ENCODE peak calls at places on chromosomes 13 and 19, in eight cellular contexts. One of them, this sample, is unnamed.

GRCh38 chr19:32397736-32398135 is 7.8 kb upstream of the DPY19L3 start:
- DNase-seq in CD4-positive, alpha-beta T cell: no peak
- DNase-seq in esophagus squamous epithelium: no peak
- DNase-seq in iPS-NIHi11: no peak
- DNase-seq in psoas muscle: no peak
- DNase-seq in NCI-H1694: no peak
- DNase-seq in Calu3: no peak
- DNase-seq in thoracic aorta: no peak
- DNase-seq in this sample: peak; percentile 70

GRCh38 chr13:112253631-112254030 is 122.5 kb upstream of the SPACA7 start:
- DNase-seq in iPS-NIHi11: no peak
- DNase-seq in esophagus squamous epithelium: no peak
- DNase-seq in thoracic aorta: no peak
- DNase-seq in NCI-H1694: no peak
- DNase-seq in CD4-positive, alpha-beta T cell: no peak
- DNase-seq in Calu3: no peak
- DNase-seq in psoas muscle: no peak
- DNase-seq in this sample: no peak

GRCh38 chr19:16714702-16715294 is 4.8 kb upstream of the NWD1 start:
- DNase-seq in esophagus squamous epithelium: no peak
- DNase-seq in psoas muscle: peak; percentile 34
- DNase-seq in NCI-H1694: peak; percentile 22
- DNase-seq in CD4-positive, alpha-beta T cell: peak; percentile 15
- DNase-seq in Calu3: peak; percentile 59
- DNase-seq in iPS-NIHi11: peak; percentile 79
- DNase-seq in thoracic aorta: no peak
- DNase-seq in this sample: peak; percentile 25

GRCh38 chr19:42468273-42468796 is 25.6 kb upstream of the CXCL17 start:
- DNase-seq in iPS-NIHi11: no peak
- DNase-seq in thoracic aorta: no peak
- DNase-seq in esophagus squamous epithelium: no peak
- DNase-seq in NCI-H1694: no peak
- DNase-seq in Calu3: peak; percentile 62
- DNase-seq in CD4-positive, alpha-beta T cell: no peak
- DNase-seq in psoas muscle: no peak
- DNase-seq in this sample: peak; percentile 80

GRCh38 chr13:48818495-48818961 is 157.2 kb upstream of the FNDC3A start:
- DNase-seq in esophagus squamous epithelium: no peak
- DNase-seq in thoracic aorta: no peak
- DNase-seq in Calu3: no peak
- DNase-seq in NCI-H1694: no peak
- DNase-seq in CD4-positive, alpha-beta T cell: no peak
- DNase-seq in iPS-NIHi11: no peak
- DNase-seq in psoas muscle: no peak
- DNase-seq in this sample: peak; percentile 96

GRCh38 chr19:38634757-38635482 is 12.5 kb upstream of the ACTN4 start:
- DNase-seq in Calu3: peak; percentile 87
- DNase-seq in psoas muscle: peak; percentile 79
- DNase-seq in thoracic aorta: no peak
- DNase-seq in CD4-positive, alpha-beta T cell: peak; percentile 64
- DNase-seq in esophagus squamous epithelium: no peak
- DNase-seq in iPS-NIHi11: peak; percentile 84
- DNase-seq in NCI-H1694: peak; percentile 51
- DNase-seq in this sample: peak; percentile 56

GRCh38 chr13:107348931-107349330 is 781.0 kb upstream of the ARGLU1 start:
- DNase-seq in thoracic aorta: no peak
- DNase-seq in esophagus squamous epithelium: no peak
- DNase-seq in iPS-NIHi11: no peak
- DNase-seq in Calu3: no peak
- DNase-seq in psoas muscle: no peak
- DNase-seq in NCI-H1694: no peak
- DNase-seq in CD4-positive, alpha-beta T cell: no peak
- DNase-seq in this sample: peak; percentile 3

GRCh38 chr13:40780822-40781401 is 8.5 kb upstream of the SLC25A15 start:
- DNase-seq in Calu3: no peak
- DNase-seq in esophagus squamous epithelium: no peak
- DNase-seq in iPS-NIHi11: peak; percentile 37
- DNase-seq in CD4-positive, alpha-beta T cell: no peak
- DNase-seq in psoas muscle: no peak
- DNase-seq in NCI-H1694: no peak
- DNase-seq in thoracic aorta: no peak
- DNase-seq in this sample: peak; percentile 57

GRCh38 chr13:113029487-113030258 is 60.7 kb downstream of the MCF2L start:
- DNase-seq in esophagus squamous epithelium: no peak
- DNase-seq in CD4-positive, alpha-beta T cell: peak; percentile 46
- DNase-seq in psoas muscle: no peak
- DNase-seq in Calu3: peak; percentile 44
- DNase-seq in thoracic aorta: no peak
- DNase-seq in iPS-NIHi11: peak; percentile 88
- DNase-seq in NCI-H1694: no peak
- DNase-seq in this sample: no peak

GRCh38 chr13:54633461-54633860 is 1604.8 kb downstream of the OLFM4 start:
- DNase-seq in iPS-NIHi11: no peak
- DNase-seq in NCI-H1694: no peak
- DNase-seq in psoas muscle: no peak
- DNase-seq in CD4-positive, alpha-beta T cell: no peak
- DNase-seq in thoracic aorta: no peak
- DNase-seq in Calu3: no peak
- DNase-seq in esophagus squamous epithelium: no peak
- DNase-seq in this sample: no peak

GRCh38 chr19:46378268-46378667 is 31.4 kb downstream of the PPP5C start:
- DNase-seq in esophagus squamous epithelium: no peak
- DNase-seq in iPS-NIHi11: no peak
- DNase-seq in Calu3: no peak
- DNase-seq in CD4-positive, alpha-beta T cell: no peak
- DNase-seq in NCI-H1694: peak; percentile 79
- DNase-seq in thoracic aorta: no peak
- DNase-seq in psoas muscle: no peak
- DNase-seq in this sample: peak; percentile 66

GRCh38 chr19:41565384-41565730 is 10.6 kb upstream of the CEACAM21 start:
- DNase-seq in psoas muscle: no peak
- DNase-seq in Calu3: no peak
- DNase-seq in thoracic aorta: no peak
- DNase-seq in CD4-positive, alpha-beta T cell: no peak
- DNase-seq in esophagus squamous epithelium: no peak
- DNase-seq in NCI-H1694: no peak
- DNase-seq in iPS-NIHi11: no peak
- DNase-seq in this sample: no peak

GRCh38 chr19:33396701-33397535 is 23.4 kb downstream of the CEBPG start:
- DNase-seq in esophagus squamous epithelium: no peak
- DNase-seq in thoracic aorta: no peak
- DNase-seq in CD4-positive, alpha-beta T cell: no peak
- DNase-seq in psoas muscle: peak; percentile 22
- DNase-seq in iPS-NIHi11: peak; percentile 77
- DNase-seq in NCI-H1694: no peak
- DNase-seq in Calu3: no peak
- DNase-seq in this sample: peak; percentile 39

GRCh38 chr13:34346626-34347025 is 528.7 kb downstream of the RFC3 start:
- DNase-seq in thoracic aorta: no peak
- DNase-seq in iPS-NIHi11: no peak
- DNase-seq in psoas muscle: no peak
- DNase-seq in CD4-positive, alpha-beta T cell: no peak
- DNase-seq in NCI-H1694: no peak
- DNase-seq in esophagus squamous epithelium: no peak
- DNase-seq in Calu3: no peak
- DNase-seq in this sample: no peak